ENCODE peak calls at places on chromosomes 4 and X, in four cellular contexts. F is spleen, U is stomach, J is A549. A is an unnamed sample.

GRCh38 chr4:184987493-184988031 is 30.7 kb upstream of the HELT start:
- DNase-seq in U (no peak), F (no peak), J (no peak), A (no peak)

GRCh38 chr4:59676389-59676788 is 1523.7 kb upstream of the ADGRL3 start:
- DNase-seq in U (no peak), F (no peak), J (no peak), A (no peak)

GRCh38 chr4:15882675-15883086 is 55.9 kb downstream of the FGFBP1 start:
- DNase-seq in F (no peak), J (peak), U (peak), A (no peak)

GRCh38 chr4:102449751-102450352 is 51.3 kb upstream of the NFKB1 start:
- DNase-seq in F (no peak), J (peak), U (peak), A (no peak)

GRCh38 chr4:34920032-34920431 is 1324.3 kb downstream of the ARAP2 start:
- DNase-seq in J (no peak), U (no peak), F (no peak), A (no peak)

GRCh38 chr4:183398298-183399129 is 45.9 kb upstream of the CDKN2AIP start:
- DNase-seq in U (peak), J (peak), F (peak), A (no peak)

GRCh38 chr4:72432282-72432681 is 136.7 kb downstream of the ADAMTS3 start:
- DNase-seq in F (no peak), J (no peak), U (no peak), A (no peak)

GRCh38 chr4:93646225-93646930 is 182.2 kb upstream of the ATOH1 start:
- DNase-seq in F (no peak), J (peak), U (no peak), A (no peak)

GRCh38 chrX:27976284-27976683 is 5.0 kb downstream of the DCAF8L1 start:
- DNase-seq in J (no peak), U (no peak), F (no peak), A (no peak)

GRCh38 chr4:117085185-117085701 is at the start of gene TRAM1L1:
- DNase-seq in F (peak), U (peak), J (peak), A (peak)

GRCh38 chr4:31592293-31592692 is 872.1 kb downstream of the PCDH7 start:
- DNase-seq in U (no peak), J (peak), F (no peak), A (no peak)

GRCh38 chr4:112411781-112412281 is 104.1 kb downstream of the NEUROG2 start:
- DNase-seq in U (no peak), F (no peak), J (no peak), A (no peak)

GRCh38 chr4:167622481-167623240 is 388.4 kb upstream of the SPOCK3 start:
- DNase-seq in U (peak), F (no peak), J (peak), A (no peak)

GRCh38 chr4:156829194-156829593 is 142.4 kb downstream of the PDGFC start:
- DNase-seq in U (no peak), F (no peak), J (no peak), A (no peak)

GRCh38 chrX:20284992-20285391 is 18.3 kb upstream of the RPS6KA3 start:
- DNase-seq in U (no peak), J (no peak), F (no peak), A (no peak)

GRCh38 chr4:150961566-150961965 is 53.5 kb downstream of the LRBA start:
- DNase-seq in J (no peak), F (no peak), U (no peak), A (no peak)

GRCh38 chrX:1323315-1323714 is 13.3 kb upstream of the IL3RA start:
- DNase-seq in F (peak), J (peak), U (peak), A (no peak)

GRCh38 chr4:180913750-180914149 is 1329.5 kb upstream of the TENM3 start:
- DNase-seq in J (no peak), U (no peak), F (no peak), A (no peak)

GRCh38 chr4:10200869-10201268 is 84.3 kb upstream of the WDR1 start:
- DNase-seq in F (no peak), J (no peak), U (no peak), A (no peak)

GRCh38 chr4:52554606-52555355 is 104.3 kb downstream of the USP46 start:
- DNase-seq in U (no peak), J (no peak), F (no peak), A (no peak)

GRCh38 chr4:29708473-29708872 is 1011.7 kb upstream of the PCDH7 start:
- DNase-seq in F (no peak), U (no peak), J (no peak), A (no peak)

GRCh38 chr4:3801931-3802550 is 35.9 kb downstream of the ADRA2C start:
- DNase-seq in U (no peak), J (no peak), F (peak), A (no peak)

GRCh38 chr4:128600996-128601857 is 208.3 kb upstream of the JADE1 start:
- DNase-seq in J (peak), F (no peak), U (peak), A (peak)

GRCh38 chr4:10104991-10105276 is 11.7 kb downstream of the WDR1 start:
- DNase-seq in U (no peak), F (no peak), J (no peak), A (no peak)

GRCh38 chr4:40846556-40846955 is 96.8 kb downstream of the NSUN7 start:
- DNase-seq in F (no peak), J (no peak), U (no peak), A (no peak)

GRCh38 chrX:125436855-125437254 is 117.2 kb downstream of the TEX13C start:
- DNase-seq in J (peak), F (no peak), U (no peak), A (no peak)

GRCh38 chr4:28462766-28463165 is 1602.1 kb downstream of the STIM2 start:
- DNase-seq in F (no peak), U (no peak), J (no peak), A (no peak)

GRCh38 chrX:48893556-48894348 is 3.8 kb downstream of the TIMM17B start:
- DNase-seq in J (no peak), U (no peak), F (peak), A (no peak)

GRCh38 chrX:100976211-100976610 is 6.7 kb downstream of the ARL13A start:
- DNase-seq in U (no peak), J (no peak), F (no peak), A (no peak)

GRCh38 chrX:77946571-77946970 is 22.9 kb downstream of the PGAM4 start:
- DNase-seq in J (no peak), U (no peak), F (no peak), A (no peak)
- TF ChIP-seq CTCF in J (no peak), U (no peak), F (no peak), A (no peak)

GRCh38 chr4:121817006-121817405 is 6.7 kb downstream of the CCNA2 start:
- DNase-seq in J (no peak), F (no peak), U (no peak), A (no peak)
- TF ChIP-seq POLR2A in J (no peak), F (no peak), U (no peak), A (no peak)

GRCh38 chr4:56289934-56290333 is 97.4 kb downstream of the AASDH start:
- DNase-seq in J (no peak), U (no peak), F (no peak), A (no peak)
- H3K4me3 ChIP-seq in J (no peak), U (no peak), F (no peak), A (no peak)

DNA sequence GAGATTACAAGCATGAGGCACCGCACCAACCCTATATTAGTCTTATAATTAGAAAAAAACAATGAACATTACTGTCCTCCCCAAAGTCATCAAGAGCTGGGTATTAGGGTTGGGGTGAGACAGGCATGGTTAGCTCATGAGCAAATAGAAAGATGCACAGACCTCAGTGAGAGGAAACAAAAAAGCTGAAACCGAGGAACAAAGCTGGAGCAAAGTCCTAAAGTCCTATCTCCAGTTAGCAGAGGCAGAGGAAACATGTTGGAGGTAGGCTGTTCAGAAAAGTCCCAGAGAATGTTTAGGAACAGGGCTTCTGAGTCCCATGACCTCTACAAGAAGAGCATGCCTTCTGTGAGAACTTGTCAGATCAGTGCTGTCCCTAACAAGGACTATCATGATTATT is 4.6 kb upstream of the PCYT1B start:
- DNase-seq in U (no peak), J (no peak), F (no peak), A (no peak)
- TF ChIP-seq CTCF in U (no peak), J (no peak), F (no peak), A (no peak)

GRCh38 chr4:2534904-2535385 is 1.5 kb upstream of the FAM193A start:
- DNase-seq in F (no peak), U (no peak), J (peak), A (no peak)

GRCh38 chr4:2536193-2537010 is at the start of gene FAM193A:
- DNase-seq in J (peak), F (peak), U (peak), A (peak)

GRCh38 chr4:2537011-2537830 is 774 bp downstream of the FAM193A start:
- DNase-seq in J (peak), U (peak), F (peak), A (peak)

DNA sequence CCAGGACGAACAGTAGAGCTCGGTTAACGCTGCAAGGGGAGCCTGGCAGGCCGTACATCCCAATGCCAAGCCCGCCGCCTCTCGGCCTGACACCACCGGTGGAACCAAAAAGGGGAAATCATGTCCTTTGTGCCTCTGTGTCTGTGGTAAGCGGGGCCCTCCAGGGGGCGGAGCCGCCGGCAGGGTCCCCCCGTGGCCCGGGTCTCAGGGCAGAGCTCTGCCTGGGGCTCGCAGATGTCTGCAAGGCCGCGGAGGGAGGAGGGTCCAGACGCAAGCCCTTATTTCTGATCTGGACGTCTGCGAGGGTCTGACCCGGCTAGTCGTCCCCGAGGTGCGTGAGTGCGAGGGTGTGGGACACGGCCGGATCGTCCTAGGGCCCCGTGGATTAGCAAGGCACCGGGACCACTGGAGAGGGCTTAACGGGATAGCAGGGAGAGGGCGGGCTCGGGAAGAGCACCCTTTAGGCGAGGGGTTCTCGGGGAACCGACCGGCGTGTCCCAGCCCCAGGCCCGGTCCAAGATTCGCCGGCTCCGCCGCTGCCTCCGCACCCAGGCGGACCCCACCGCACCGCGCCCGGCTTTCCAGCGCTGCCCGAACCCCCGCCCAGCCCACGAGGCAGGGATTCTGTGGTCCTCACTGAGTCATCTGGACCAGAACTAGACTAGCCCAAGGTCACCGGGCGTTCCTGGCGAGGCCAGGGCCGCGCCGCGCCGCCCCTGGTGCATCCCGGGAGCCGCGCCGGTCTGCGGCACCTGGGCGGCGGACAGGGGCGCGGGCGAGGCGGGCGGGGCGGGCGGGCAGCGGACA is 858 bp upstream of the FAM193A start:
- DNase-seq in F (peak), U (peak), J (peak), A (peak)
- TF ChIP-seq POLR2A in F (no peak), U (no peak), J (no peak), A (no peak)

DNA sequence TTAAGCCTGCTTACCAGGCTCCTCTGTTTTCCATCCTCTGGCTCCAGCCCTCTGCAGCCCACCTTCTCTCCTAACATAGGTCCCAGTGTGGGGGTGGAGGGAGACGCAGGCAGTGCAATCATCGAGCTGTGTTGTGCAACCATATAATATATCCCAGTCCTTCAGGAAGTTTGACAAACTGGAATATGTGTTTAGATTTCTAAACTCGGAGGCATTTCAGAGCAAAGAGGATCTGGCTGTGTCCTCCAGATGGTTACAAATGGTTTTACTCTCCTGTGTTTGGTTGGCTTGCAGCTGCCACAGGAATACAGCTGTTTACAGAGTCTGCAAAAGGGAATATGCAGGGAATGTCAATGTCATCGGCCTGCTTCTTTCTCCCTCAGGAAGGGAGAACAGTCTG is 195.3 kb upstream of the LNX1 start:
- DNase-seq in J (no peak), F (no peak), U (no peak), A (no peak)
- H3K4me3 ChIP-seq in J (no peak), F (no peak), U (no peak), A (no peak)

DNA sequence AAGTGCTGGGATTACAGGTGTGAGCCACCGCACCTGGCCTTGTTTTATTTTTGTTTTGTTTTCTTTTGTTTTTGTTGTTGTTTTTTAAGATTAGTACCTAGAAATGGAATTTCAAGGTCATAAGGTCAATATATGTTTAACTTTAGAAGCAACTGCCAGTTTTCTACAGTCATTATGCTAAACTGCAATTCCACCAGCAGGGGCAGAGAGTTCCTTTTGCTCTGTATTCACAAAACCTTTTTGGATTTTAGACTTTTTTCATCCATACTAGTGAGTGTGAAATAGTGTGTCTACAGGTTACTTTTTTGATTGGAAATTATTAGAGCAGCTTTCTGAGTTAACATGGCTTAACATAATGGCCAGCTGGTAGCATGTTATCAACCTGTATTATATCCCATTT is 580.6 kb downstream of the TRIML1 start:
- DNase-seq in J (no peak), F (no peak), U (no peak), A (no peak)
- TF ChIP-seq CTCF in J (no peak), F (no peak), U (no peak), A (no peak)

GRCh38 chr4:766559-767283 is 59.2 kb downstream of the CPLX1 start:
- DNase-seq in F (no peak), U (no peak), J (no peak), A (no peak)
- TF ChIP-seq POLR2A in F (no peak), U (no peak), J (no peak), A (no peak)

DNA sequence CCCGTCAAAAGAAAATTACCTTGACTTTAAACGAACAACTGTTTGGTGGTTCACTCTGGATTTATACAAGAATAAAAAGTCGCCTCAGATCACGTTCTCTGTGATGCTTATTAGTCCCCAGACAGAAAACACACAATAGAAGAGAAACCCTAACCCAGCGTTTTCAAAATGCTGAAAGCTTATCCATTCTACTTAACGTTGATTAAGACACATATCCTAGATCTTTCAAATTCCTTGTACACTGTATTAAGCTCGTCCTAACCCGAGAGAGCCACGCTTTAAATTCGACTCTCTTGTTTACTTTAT is 786 bp upstream of the PITX2 start:
- DNase-seq in U (no peak), J (no peak), F (no peak), A (no peak)
- H3K4me3 ChIP-seq in U (no peak), J (no peak), F (no peak), A (no peak)

DNA sequence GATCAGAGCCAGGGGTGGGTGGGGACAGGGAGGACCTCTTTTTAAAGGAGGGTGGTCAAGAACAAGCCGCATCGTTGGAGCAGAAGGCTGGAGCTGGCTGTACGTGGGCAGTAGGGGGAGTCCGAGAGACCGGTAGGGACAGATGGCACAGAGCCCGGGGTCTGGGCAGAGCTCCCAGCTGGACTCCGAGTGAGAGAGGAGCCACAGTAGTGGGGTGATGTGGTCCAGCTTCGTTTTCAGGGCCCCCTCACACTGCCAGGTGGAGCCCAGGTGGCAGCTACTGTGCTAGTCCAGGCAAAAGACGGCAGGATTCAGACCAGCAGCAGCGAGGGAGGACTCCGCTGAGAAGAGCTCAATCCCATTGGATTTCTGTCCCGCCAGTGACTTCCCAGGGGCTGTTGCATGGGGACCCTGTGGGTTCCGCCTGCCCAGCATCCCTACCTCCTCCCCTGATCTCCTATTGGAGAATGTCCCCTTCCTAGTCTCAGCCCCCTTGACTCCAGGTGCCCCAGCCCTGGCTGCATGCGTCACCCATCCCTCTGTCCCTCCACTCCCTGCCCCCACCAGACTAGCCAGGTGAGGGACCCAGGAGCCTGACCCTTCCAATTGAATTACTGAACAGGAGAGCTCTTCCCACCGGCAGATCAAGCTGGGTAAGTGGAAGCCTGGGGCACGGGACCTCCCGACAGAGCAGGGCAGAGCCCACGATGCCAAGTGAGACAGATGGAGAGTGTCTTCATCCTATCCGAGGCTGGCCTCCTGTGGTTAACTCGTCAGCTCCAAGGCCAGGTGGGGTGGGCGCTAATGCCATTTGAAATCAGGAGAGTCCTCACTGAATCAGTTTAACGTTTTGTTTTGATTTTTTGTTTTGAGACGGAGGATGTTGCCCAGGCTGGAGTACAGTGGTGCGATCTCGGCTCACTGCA is 2.9 kb downstream of the ARHGAP4 start:
- DNase-seq in J (peak), F (peak), U (peak), A (peak)
- TF ChIP-seq CTCF in J (peak), F (peak), U (peak), A (peak)

A was measured in breast epithelium.